ENCODE peak calls at places on chromosome 6, in eight cellular contexts. One of them, this sample, is unnamed.

GRCh38 chr6:82331031-82331773 is 32.4 kb upstream of the TPBG start:
- DNase-seq in tibial artery: no peak
- DNase-seq in right cardiac atrium: no peak
- DNase-seq in psoas muscle: no peak
- DNase-seq in SJSA1: peak; percentile 57
- DNase-seq in cardiac muscle cell: no peak
- DNase-seq in heart right ventricle: no peak
- DNase-seq in fibroblast of lung: peak; percentile 28
- DNase-seq in this sample: no peak

GRCh38 chr6:167515873-167516507 is 191.1 kb downstream of the TTLL2 start:
- DNase-seq in tibial artery: no peak
- DNase-seq in right cardiac atrium: no peak
- DNase-seq in psoas muscle: no peak
- DNase-seq in SJSA1: no peak
- DNase-seq in cardiac muscle cell: no peak
- DNase-seq in heart right ventricle: no peak
- DNase-seq in fibroblast of lung: no peak
- DNase-seq in this sample: no peak

GRCh38 chr6:164150221-164150620 is 735.7 kb downstream of the QKI start:
- DNase-seq in tibial artery: no peak
- DNase-seq in right cardiac atrium: no peak
- DNase-seq in psoas muscle: no peak
- DNase-seq in SJSA1: no peak
- DNase-seq in cardiac muscle cell: no peak
- DNase-seq in heart right ventricle: no peak
- DNase-seq in fibroblast of lung: no peak
- DNase-seq in this sample: no peak

GRCh38 chr6:110482774-110483400 is 6.5 kb upstream of the SLC22A16 start:
- DNase-seq in tibial artery: no peak
- DNase-seq in right cardiac atrium: no peak
- DNase-seq in psoas muscle: no peak
- DNase-seq in SJSA1: no peak
- DNase-seq in cardiac muscle cell: no peak
- DNase-seq in heart right ventricle: no peak
- DNase-seq in fibroblast of lung: peak; percentile 7
- DNase-seq in this sample: no peak

GRCh38 chr6:46320505-46320904 is 149.7 kb upstream of the ENPP5 start:
- DNase-seq in tibial artery: no peak
- DNase-seq in right cardiac atrium: no peak
- DNase-seq in psoas muscle: no peak
- DNase-seq in SJSA1: no peak
- DNase-seq in cardiac muscle cell: no peak
- DNase-seq in heart right ventricle: no peak
- DNase-seq in fibroblast of lung: no peak
- DNase-seq in this sample: no peak

GRCh38 chr6:40569162-40569920 is 17.8 kb downstream of the LRFN2 start:
- DNase-seq in tibial artery: no peak
- DNase-seq in right cardiac atrium: no peak
- DNase-seq in psoas muscle: no peak
- DNase-seq in SJSA1: no peak
- DNase-seq in cardiac muscle cell: no peak
- DNase-seq in heart right ventricle: no peak
- DNase-seq in fibroblast of lung: no peak
- DNase-seq in this sample: no peak

GRCh38 chr6:163808231-163808630 is 393.7 kb downstream of the QKI start:
- DNase-seq in tibial artery: no peak
- DNase-seq in right cardiac atrium: no peak
- DNase-seq in psoas muscle: no peak
- DNase-seq in SJSA1: no peak
- DNase-seq in cardiac muscle cell: no peak
- DNase-seq in heart right ventricle: no peak
- DNase-seq in fibroblast of lung: no peak
- DNase-seq in this sample: no peak

GRCh38 chr6:27760464-27760863 is 151.7 kb downstream of the OR2B2 start:
- DNase-seq in tibial artery: no peak
- DNase-seq in right cardiac atrium: no peak
- DNase-seq in psoas muscle: no peak
- DNase-seq in SJSA1: no peak
- DNase-seq in cardiac muscle cell: no peak
- DNase-seq in heart right ventricle: no peak
- DNase-seq in fibroblast of lung: no peak
- DNase-seq in this sample: no peak

GRCh38 chr6:112148103-112148502 is 60.7 kb downstream of the FAM229B start:
- DNase-seq in tibial artery: no peak
- DNase-seq in right cardiac atrium: no peak
- DNase-seq in psoas muscle: no peak
- DNase-seq in SJSA1: no peak
- DNase-seq in cardiac muscle cell: no peak
- DNase-seq in heart right ventricle: no peak
- DNase-seq in fibroblast of lung: no peak
- DNase-seq in this sample: no peak

GRCh38 chr6:53982361-53983050 is 128.7 kb upstream of the MLIP start:
- DNase-seq in tibial artery: no peak
- DNase-seq in right cardiac atrium: no peak
- DNase-seq in psoas muscle: no peak
- DNase-seq in SJSA1: no peak
- DNase-seq in cardiac muscle cell: no peak
- DNase-seq in heart right ventricle: no peak
- DNase-seq in fibroblast of lung: no peak
- DNase-seq in this sample: no peak

DNA sequence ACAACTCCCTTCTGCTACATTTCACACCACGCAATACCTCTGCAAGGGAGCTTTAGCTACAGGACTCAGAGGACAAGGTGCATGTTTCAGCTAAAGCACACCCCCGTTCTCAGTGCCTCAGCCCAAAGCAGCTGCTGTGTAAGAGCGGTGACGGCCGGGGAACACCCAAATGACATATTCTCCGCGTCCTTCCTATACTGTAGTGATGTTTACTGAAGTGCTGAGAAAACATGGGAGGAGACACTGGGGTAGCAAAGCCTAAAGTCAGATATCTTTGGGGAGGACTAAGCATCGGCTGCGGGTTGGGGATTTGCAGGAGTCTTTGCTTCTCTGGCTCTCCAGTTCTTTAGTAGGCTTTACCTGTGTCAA is 1.7 kb downstream of the SLC22A23 start:
- DNase-seq in tibial artery: no peak
- DNase-seq in right cardiac atrium: no peak
- DNase-seq in psoas muscle: no peak
- DNase-seq in SJSA1: no peak
- DNase-seq in cardiac muscle cell: peak; percentile 29
- DNase-seq in heart right ventricle: no peak
- DNase-seq in fibroblast of lung: no peak
- DNase-seq in this sample: no peak
- H3K4me3 ChIP-seq in tibial artery: peak overlapping the region; percentile 71
- H3K4me3 ChIP-seq in right cardiac atrium: peak overlapping the region; percentile 95
- H3K4me3 ChIP-seq in psoas muscle: peak overlapping the region; percentile 78
- H3K4me3 ChIP-seq in SJSA1: no peak overlapping the region
- H3K4me3 ChIP-seq in cardiac muscle cell: peak overlapping the region; percentile 53
- H3K4me3 ChIP-seq in heart right ventricle: peak overlapping the region; percentile 48
- H3K4me3 ChIP-seq in fibroblast of lung: peak overlapping the region; percentile 52
- H3K4me3 ChIP-seq in this sample: peak overlapping the region; percentile 55

DNA sequence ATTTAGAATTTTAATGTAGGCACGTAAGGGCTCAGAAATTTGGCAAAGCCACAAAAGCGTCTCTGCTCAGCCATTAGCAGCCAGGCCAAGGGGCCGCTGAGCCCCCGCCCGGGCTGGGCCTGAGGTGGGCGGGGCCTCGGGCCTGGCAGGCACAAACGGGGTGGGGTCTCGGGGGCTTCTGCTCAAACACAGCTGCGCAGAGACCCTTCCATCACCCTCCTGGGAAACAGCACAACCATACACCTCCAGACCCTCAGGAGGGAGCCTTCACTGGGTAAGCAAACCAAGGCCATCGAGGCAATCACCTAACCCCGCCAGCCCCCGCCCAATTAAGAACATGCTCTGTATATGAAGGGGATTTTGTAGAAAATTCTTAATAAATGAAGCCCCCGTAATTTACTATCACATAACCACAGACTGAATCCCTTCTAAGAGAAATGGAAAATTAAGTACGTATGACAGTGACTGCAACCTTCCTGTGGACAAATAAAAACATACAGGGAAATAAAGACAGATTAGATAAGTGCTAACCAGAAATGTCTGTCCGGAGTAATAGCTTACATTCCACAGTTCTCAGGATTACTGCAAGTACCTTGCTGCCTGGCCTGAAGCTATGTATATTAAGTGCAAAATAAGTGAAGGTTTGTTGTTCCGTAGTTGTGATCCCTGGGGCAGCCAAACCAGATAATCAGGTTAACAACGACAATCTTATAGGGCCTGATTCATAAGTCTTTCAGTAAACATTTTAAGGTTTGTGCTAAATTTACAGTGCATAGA is 3.0 kb downstream of the NEDD9 start:
- DNase-seq in tibial artery: no peak
- DNase-seq in right cardiac atrium: no peak
- DNase-seq in psoas muscle: no peak
- DNase-seq in SJSA1: no peak
- DNase-seq in cardiac muscle cell: peak; percentile 55
- DNase-seq in heart right ventricle: no peak
- DNase-seq in fibroblast of lung: no peak
- DNase-seq in this sample: no peak
- H3K4me1 ChIP-seq in tibial artery: peaks cover 34% of the 10 kb centered on the region
- H3K4me1 ChIP-seq in right cardiac atrium: peaks cover 7% of the 10 kb centered on the region
- H3K4me1 ChIP-seq in psoas muscle: peaks cover 7% of the 10 kb centered on the region
- H3K4me1 ChIP-seq in SJSA1: peaks cover 49% of the 10 kb centered on the region
- H3K4me1 ChIP-seq in cardiac muscle cell: peaks cover 46% of the 10 kb centered on the region
- H3K4me1 ChIP-seq in heart right ventricle: peaks cover 70% of the 10 kb centered on the region
- H3K4me1 ChIP-seq in fibroblast of lung: peaks cover 2% of the 10 kb centered on the region
- H3K4me1 ChIP-seq in this sample: peaks cover 56% of the 10 kb centered on the region

DNA sequence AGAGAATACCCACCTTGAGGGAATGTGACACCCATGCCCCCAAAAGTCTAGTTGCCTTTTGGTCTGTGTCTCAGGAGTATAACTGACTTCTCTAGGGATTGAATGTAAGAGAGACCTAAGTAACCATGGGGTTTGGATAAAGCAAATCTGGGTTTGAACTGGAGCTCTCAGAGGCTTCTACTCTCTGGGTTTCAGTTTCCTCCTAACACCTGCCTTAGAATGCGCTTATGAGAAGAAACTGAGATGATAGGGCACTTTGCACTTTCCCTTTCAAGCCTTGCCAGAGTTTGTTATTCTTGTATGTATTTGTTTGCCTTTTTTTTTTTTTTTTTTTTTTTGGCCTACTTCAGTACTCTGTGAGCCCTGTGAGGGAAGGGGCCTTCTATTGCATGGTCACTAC is 19.4 kb downstream of the SDHAF4 start:
- DNase-seq in tibial artery: no peak
- DNase-seq in right cardiac atrium: no peak
- DNase-seq in psoas muscle: no peak
- DNase-seq in SJSA1: no peak
- DNase-seq in cardiac muscle cell: no peak
- DNase-seq in heart right ventricle: no peak
- DNase-seq in fibroblast of lung: no peak
- DNase-seq in this sample: no peak
- H3K9me3 ChIP-seq in tibial artery: no peaks in the 10 kb centered on the region
- H3K9me3 ChIP-seq in right cardiac atrium: no peaks in the 10 kb centered on the region
- H3K9me3 ChIP-seq in psoas muscle: no peaks in the 10 kb centered on the region
- H3K9me3 ChIP-seq in SJSA1: no peaks in the 10 kb centered on the region
- H3K9me3 ChIP-seq in cardiac muscle cell: no peaks in the 10 kb centered on the region
- H3K9me3 ChIP-seq in heart right ventricle: no peaks in the 10 kb centered on the region
- H3K9me3 ChIP-seq in fibroblast of lung: no peaks in the 10 kb centered on the region
- H3K9me3 ChIP-seq in this sample: no peaks in the 10 kb centered on the region

DNA sequence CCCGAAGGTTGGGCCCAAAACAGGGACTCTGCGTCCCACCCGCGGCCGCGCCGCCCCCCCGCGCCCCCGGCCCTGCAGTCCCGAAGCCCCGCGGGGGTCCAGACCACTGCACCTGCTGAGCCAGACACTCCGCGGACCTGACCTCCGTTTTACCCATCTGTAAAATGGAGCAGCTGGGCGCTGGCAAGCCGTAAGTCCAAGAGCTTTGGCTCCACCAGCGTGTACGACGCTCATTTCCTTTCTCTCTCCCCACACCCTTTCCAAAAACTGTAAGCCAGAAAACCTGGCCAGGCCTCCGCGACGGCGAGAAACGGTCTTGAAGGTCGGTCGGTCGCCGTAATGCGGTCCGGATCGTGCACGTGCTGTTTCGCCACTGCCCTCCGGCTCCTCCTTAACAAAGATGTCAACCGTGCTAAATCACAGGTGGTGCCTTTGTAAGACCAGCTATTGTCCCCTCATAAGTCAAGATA is 7.8 kb upstream of the NR2E1 start:
- DNase-seq in tibial artery: no peak
- DNase-seq in right cardiac atrium: no peak
- DNase-seq in psoas muscle: no peak
- DNase-seq in SJSA1: no peak
- DNase-seq in cardiac muscle cell: no peak
- DNase-seq in heart right ventricle: no peak
- DNase-seq in fibroblast of lung: no peak
- DNase-seq in this sample: no peak
- H3K4me3 ChIP-seq in tibial artery: peak overlapping the region; percentile 19
- H3K4me3 ChIP-seq in right cardiac atrium: peak overlapping the region; percentile 42
- H3K4me3 ChIP-seq in psoas muscle: peak overlapping the region; percentile 52
- H3K4me3 ChIP-seq in SJSA1: no peak overlapping the region
- H3K4me3 ChIP-seq in cardiac muscle cell: peak overlapping the region; percentile 11
- H3K4me3 ChIP-seq in heart right ventricle: peak overlapping the region; percentile 19
- H3K4me3 ChIP-seq in fibroblast of lung: no peak overlapping the region
- H3K4me3 ChIP-seq in this sample: no peak overlapping the region

DNA sequence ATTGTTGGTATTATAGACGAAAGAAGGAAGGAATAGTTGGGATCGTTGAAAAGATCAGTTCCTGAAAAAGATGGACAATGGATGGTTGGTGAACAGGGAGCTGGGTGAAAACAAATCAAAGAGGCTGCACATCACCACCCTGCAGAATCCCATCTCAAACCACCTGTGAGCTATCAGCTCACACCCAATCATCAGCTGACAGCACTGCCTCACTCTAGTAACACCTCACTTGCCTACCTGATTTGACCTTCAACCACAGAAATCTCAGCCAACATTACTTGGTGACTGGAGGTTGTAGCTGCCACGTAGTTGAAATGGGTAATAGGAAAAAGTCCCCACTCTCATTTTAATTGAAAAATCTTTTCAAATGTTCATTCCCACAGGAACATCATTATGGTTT is 101.8 kb upstream of the DST start:
- DNase-seq in tibial artery: no peak
- DNase-seq in right cardiac atrium: no peak
- DNase-seq in psoas muscle: no peak
- DNase-seq in SJSA1: no peak
- DNase-seq in cardiac muscle cell: no peak
- DNase-seq in heart right ventricle: no peak
- DNase-seq in fibroblast of lung: no peak
- DNase-seq in this sample: no peak
- H3K4me1 ChIP-seq in tibial artery: peaks cover 7% of the 10 kb centered on the region
- H3K4me1 ChIP-seq in right cardiac atrium: peaks cover 9% of the 10 kb centered on the region
- H3K4me1 ChIP-seq in psoas muscle: peaks cover 80% of the 10 kb centered on the region
- H3K4me1 ChIP-seq in SJSA1: peaks cover 46% of the 10 kb centered on the region
- H3K4me1 ChIP-seq in cardiac muscle cell: peaks cover 40% of the 10 kb centered on the region
- H3K4me1 ChIP-seq in heart right ventricle: peaks cover 37% of the 10 kb centered on the region
- H3K4me1 ChIP-seq in fibroblast of lung: peaks cover 5% of the 10 kb centered on the region
- H3K4me1 ChIP-seq in this sample: peaks cover 9% of the 10 kb centered on the region